ENCODE peak calls at places on chromosomes 16 and 17, in six cellular contexts. C, D, R, P, E and B are unnamed samples.

GRCh38 chr17:81176656-81177055 is 10.6 kb upstream of the AATK start:
- DNase-seq in C (no peak), D (no peak), R (no peak), P (no peak), E (no peak), B (no peak)

GRCh38 chr17:50429793-50430192 is 3.8 kb downstream of the ACSF2 start:
- DNase-seq in C (no peak), D (no peak), R (no peak), P (no peak), E (no peak), B (no peak)

GRCh38 chr17:57406131-57406980 is 150.0 kb downstream of the MSI2 start:
- DNase-seq in C (no peak), D (no peak), R (no peak), P (peak), E (peak), B (peak)

GRCh38 chr16:30186782-30187555 is 3.6 kb downstream of the CORO1A start:
- DNase-seq in C (no peak), D (peak), R (peak), P (no peak), E (no peak), B (no peak)

GRCh38 chr16:8962393-8963009 is 1.2 kb downstream of the USP7 start:
- DNase-seq in C (no peak), D (peak), R (peak), P (no peak), E (no peak), B (no peak)

GRCh38 chr17:11304568-11304967 is 63.6 kb downstream of the SHISA6 start:
- DNase-seq in C (no peak), D (no peak), R (no peak), P (no peak), E (no peak), B (no peak)

GRCh38 chr17:46787478-46787877 is 31.0 kb downstream of the WNT3 start:
- DNase-seq in C (no peak), D (no peak), R (no peak), P (no peak), E (no peak), B (no peak)

GRCh38 chr17:1229354-1229890 is 40.8 kb upstream of the BHLHA9 start:
- DNase-seq in C (no peak), D (peak), R (no peak), P (no peak), E (peak), B (no peak)

GRCh38 chr16:3536851-3537250 is 36.0 kb downstream of the CLUAP1 start:
- DNase-seq in C (no peak), D (no peak), R (no peak), P (no peak), E (no peak), B (no peak)

GRCh38 chr17:27466748-27467375 is 10.6 kb downstream of the KSR1 start:
- DNase-seq in C (no peak), D (no peak), R (no peak), P (no peak), E (no peak), B (no peak)

GRCh38 chr17:81097134-81097942 is 62.4 kb downstream of the BAIAP2 start:
- DNase-seq in C (peak), D (peak), R (no peak), P (peak), E (peak), B (peak)

GRCh38 chr16:1938316-1938715 is 4.7 kb downstream of the MSRB1 start:
- DNase-seq in C (no peak), D (no peak), R (no peak), P (no peak), E (no peak), B (no peak)

GRCh38 chr17:8674344-8675305 is 44.1 kb upstream of the MYH10 start:
- DNase-seq in C (no peak), D (no peak), R (no peak), P (no peak), E (no peak), B (no peak)

GRCh38 chr16:54489225-54489781 is 202.7 kb upstream of the IRX3 start:
- DNase-seq in C (no peak), D (no peak), R (no peak), P (no peak), E (no peak), B (no peak)

GRCh38 chr17:71631483-71631882 is 489.3 kb upstream of the SOX9 start:
- DNase-seq in C (no peak), D (no peak), R (no peak), P (peak), E (no peak), B (no peak)

GRCh38 chr17:48441231-48441711 is 11.3 kb upstream of the SKAP1 start:
- DNase-seq in C (no peak), D (peak), R (no peak), P (no peak), E (no peak), B (no peak)

GRCh38 chr17:17729620-17730249 is 48.5 kb downstream of the RAI1 start:
- DNase-seq in C (no peak), D (peak), R (no peak), P (no peak), E (peak), B (no peak)

GRCh38 chr17:80261159-80261894 is 675 bp downstream of the RNF213 start:
- DNase-seq in C (no peak), D (peak), R (no peak), P (no peak), E (peak), B (no peak)

GRCh38 chr17:75364078-75364477 is 41.4 kb downstream of the GRB2 start:
- DNase-seq in C (peak), D (no peak), R (no peak), P (peak), E (no peak), B (no peak)

GRCh38 chr16:48491517-48491916 is 106.3 kb upstream of the SIAH1 start:
- DNase-seq in C (no peak), D (no peak), R (no peak), P (no peak), E (no peak), B (no peak)

GRCh38 chr17:58504826-58505351 is 9.5 kb downstream of the MTMR4 start:
- DNase-seq in C (no peak), D (no peak), R (no peak), P (no peak), E (no peak), B (no peak)

GRCh38 chr17:29733151-29733550 is 110.4 kb upstream of the CORO6 start:
- DNase-seq in C (no peak), D (no peak), R (no peak), P (no peak), E (no peak), B (no peak)

GRCh38 chr16:47197536-47198179 is 53.9 kb upstream of the NETO2 start:
- DNase-seq in C (no peak), D (no peak), R (no peak), P (no peak), E (no peak), B (no peak)

GRCh38 chr16:86218479-86219170 is 291.7 kb upstream of the FOXF1 start:
- DNase-seq in C (no peak), D (no peak), R (no peak), P (no peak), E (no peak), B (no peak)

GRCh38 chr17:42025191-42025579 is 5.3 kb downstream of the NKIRAS2 start:
- DNase-seq in C (no peak), D (no peak), R (no peak), P (no peak), E (no peak), B (no peak)

GRCh38 chr16:27505297-27506236 is 44.1 kb downstream of the GTF3C1 start:
- DNase-seq in C (no peak), D (no peak), R (no peak), P (no peak), E (no peak), B (no peak)

GRCh38 chr16:3158498-3159314 is 23.9 kb downstream of the ZNF213 start:
- DNase-seq in C (no peak), D (peak), R (peak), P (peak), E (peak), B (peak)

GRCh38 chr17:34201225-34201624 is 53.9 kb upstream of the CCL2 start:
- DNase-seq in C (no peak), D (no peak), R (no peak), P (no peak), E (no peak), B (no peak)

GRCh38 chr17:19253112-19253511 is 15.9 kb downstream of the EPN2 start:
- DNase-seq in C (no peak), D (no peak), R (no peak), P (no peak), E (no peak), B (no peak)

GRCh38 chr16:81634380-81635121 is 144.5 kb upstream of the PLCG2 start:
- DNase-seq in C (no peak), D (no peak), R (no peak), P (no peak), E (no peak), B (no peak)

GRCh38 chr16:77660311-77660710 is 62.0 kb upstream of the NUDT7 start:
- DNase-seq in C (peak), D (no peak), R (no peak), P (peak), E (no peak), B (no peak)